ENCODE peak calls at places on chromosomes 3 and 15, in six cellular contexts. U, H, V, X, W and G are unnamed samples. For H3K36me3, the result is how much of the 10 kb centered on the place peaks cover.

GRCh38 chr15:40928351-40928974 is 677 bp upstream of the DLL4 start:
- DNase-seq in X (no peak), V (peak), U (no peak), W (no peak), H (peak), G (no peak)

GRCh38 chr3:18288243-18288642 is 136.9 kb downstream of the SATB1 start:
- DNase-seq in U (no peak), H (no peak), W (no peak), X (no peak), V (no peak), G (no peak)

GRCh38 chr3:29764603-29765254 is 483.9 kb downstream of the RBMS3 start:
- DNase-seq in W (no peak), U (no peak), H (no peak), V (no peak), X (peak), G (no peak)

GRCh38 chr3:178308696-178309278 is 227.4 kb upstream of the KCNMB2 start:
- DNase-seq in U (no peak), X (no peak), V (no peak), W (no peak), H (no peak), G (no peak)

GRCh38 chr3:58292866-58293265 is 13.2 kb upstream of the RPP14 start:
- DNase-seq in X (no peak), V (no peak), W (no peak), U (no peak), H (no peak), G (no peak)

GRCh38 chr3:16311960-16312451 is 47.0 kb downstream of the OXNAD1 start:
- DNase-seq in U (peak), X (peak), W (peak), H (no peak), V (no peak), G (peak)

GRCh38 chr15:78943692-78944091 is 1.2 kb downstream of the CTSH start:
- DNase-seq in X (peak), U (no peak), H (no peak), V (peak), W (no peak), G (no peak)

GRCh38 chr15:69554321-69554961 is 101.8 kb downstream of the RPLP1 start:
- DNase-seq in V (no peak), H (peak), W (no peak), U (no peak), X (no peak), G (no peak)

GRCh38 chr3:168024537-168024941 is 71.2 kb downstream of the GOLIM4 start:
- DNase-seq in U (no peak), X (peak), W (no peak), V (no peak), H (no peak), G (no peak)

DNA sequence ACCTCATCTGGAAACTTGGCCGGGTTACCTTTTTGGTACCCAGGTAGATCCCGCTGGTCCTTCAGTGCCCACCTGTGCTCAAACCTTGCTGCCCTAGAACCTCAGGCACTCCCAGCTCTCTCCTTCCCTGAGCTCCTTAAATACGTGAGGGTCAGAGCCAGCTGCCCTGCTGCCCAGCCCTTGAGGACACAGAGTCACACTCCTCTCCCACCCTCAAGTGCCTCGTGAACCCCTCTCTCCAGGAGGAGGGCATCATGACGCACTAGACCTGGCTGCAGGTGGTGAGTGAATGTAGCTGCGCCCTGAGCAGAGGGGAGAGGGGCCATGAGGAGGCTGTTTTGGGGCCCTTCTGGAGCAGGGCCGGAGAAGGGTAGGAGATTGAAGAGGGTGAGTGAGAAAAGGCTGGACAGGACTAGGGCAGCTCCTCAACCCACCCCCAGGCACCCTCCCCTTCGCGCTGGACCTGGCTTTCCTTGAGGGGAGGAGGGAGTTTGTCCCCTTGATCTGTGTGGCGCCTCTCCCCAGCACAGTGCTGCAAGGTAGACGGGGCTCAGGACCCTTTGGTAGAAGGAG is 939 bp downstream of the SLC12A8 start:
- DNase-seq in W (no peak), H (no peak), V (no peak), X (no peak), U (no peak), G (no peak)
- H3K27ac ChIP-seq in W (no peak), H (no peak), V (no peak), X (no peak), U (no peak), G (no peak)

DNA sequence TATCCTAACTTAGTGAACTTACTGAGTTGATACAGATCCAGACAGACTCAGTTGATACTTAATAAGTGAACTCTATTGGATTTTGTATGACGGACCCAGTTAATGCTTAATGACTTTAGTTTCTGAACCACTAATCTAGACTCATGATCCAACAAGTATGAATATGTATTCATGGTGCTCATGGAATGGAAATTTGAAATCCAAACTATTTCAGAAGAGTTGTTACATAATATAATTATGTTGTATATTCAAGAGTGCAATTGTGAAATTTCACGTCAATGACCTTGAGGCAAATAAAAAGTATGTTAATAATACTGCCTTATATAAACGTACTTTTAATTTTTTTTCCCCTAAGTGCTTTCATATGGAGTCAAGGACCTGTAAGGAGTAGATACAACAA is 78.8 kb downstream of the THRB start:
- DNase-seq in U (no peak), W (no peak), H (no peak), X (no peak), V (no peak), G (no peak)
- H3K36me3 ChIP-seq in U (under half), W (under half), H (under half), X (under half), V (under half), G (under half)

DNA sequence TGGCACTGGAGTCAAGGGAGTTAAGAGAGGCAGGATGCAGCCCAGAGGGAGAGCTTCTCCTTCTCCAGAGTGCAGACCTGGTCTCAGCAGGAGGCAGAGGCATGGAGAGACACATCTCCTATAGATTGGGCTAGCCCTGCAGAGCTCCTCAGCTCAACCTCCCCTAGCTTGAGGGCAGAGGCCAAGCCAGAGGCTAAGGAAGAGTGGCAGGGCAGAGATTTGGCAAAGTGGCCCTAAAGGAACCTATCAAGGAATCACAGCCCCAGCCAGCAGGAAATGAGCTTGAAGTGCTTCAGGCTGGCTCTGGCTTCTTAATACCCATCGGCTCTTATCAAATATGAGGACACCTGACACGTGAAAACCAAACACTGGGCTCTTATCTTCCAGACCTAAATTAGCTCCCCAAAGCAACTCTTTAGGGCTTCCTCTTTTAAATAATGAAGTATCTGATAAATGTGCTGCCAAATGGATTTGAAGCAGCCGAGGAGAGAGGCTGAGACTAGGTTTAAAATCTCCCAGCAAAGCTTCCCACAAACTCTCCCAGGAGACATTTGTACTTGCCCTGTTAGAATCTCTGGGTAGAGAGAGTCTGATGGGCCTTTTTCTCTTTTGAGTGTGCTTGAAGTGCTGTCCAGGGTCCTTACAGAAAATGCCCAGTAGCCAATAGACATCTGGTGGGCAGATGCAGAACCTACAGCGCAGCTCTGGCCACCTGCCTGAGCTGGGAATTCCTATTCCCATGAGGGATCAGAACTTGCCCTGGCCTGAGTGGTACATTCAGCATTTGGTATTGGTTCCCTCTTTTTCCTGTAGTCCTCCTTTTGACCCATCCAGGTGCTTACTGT is 271.4 kb downstream of the CLSTN2 start:
- DNase-seq in U (no peak), H (no peak), W (no peak), V (no peak), X (peak), G (no peak)
- H3K27ac ChIP-seq in U (no peak), H (no peak), W (no peak), V (no peak), X (no peak), G (no peak)

DNA sequence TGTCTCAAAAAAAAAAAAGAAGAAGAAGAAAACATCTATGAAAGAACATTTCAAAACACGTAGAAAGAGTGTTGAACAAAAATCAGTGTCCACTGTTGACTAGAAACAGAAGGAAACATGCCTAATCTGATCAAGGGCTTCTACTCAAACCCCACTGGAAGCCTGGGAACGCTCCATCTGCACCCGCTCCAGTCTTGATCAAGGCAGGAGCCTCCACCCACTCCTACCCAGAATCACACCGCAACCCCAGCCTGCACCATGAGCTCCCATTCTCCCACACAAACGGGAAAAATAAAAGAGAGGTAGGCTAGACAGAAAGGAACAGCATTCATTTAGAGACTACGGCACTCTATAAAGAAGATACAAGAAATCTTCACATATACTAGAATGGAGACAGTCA is 40.9 kb upstream of the OCA2 start:
- DNase-seq in V (no peak), W (no peak), X (no peak), U (no peak), H (no peak), G (no peak)
- H3K36me3 ChIP-seq in V (under half), W (half or more), X (under half), U (under half), H (under half), G (under half)

GRCh38 chr3:123028233-123028828 is 768 bp upstream of the SEMA5B start:
- DNase-seq in H (peak), U (no peak), X (peak), W (peak), V (no peak), G (no peak)

GRCh38 chr3:123032057-123032456 is 4.5 kb upstream of the SEMA5B start:
- DNase-seq in U (no peak), V (no peak), W (no peak), X (no peak), H (no peak), G (no peak)

GRCh38 chr3:123034120-123034519 is 6.6 kb upstream of the SEMA5B start:
- DNase-seq in U (no peak), H (no peak), W (no peak), V (no peak), X (no peak), G (no peak)

GRCh38 chr3:123027292-123028232 is at the start of gene SEMA5B:
- DNase-seq in W (peak), H (peak), U (no peak), V (peak), X (peak), G (no peak)

DNA sequence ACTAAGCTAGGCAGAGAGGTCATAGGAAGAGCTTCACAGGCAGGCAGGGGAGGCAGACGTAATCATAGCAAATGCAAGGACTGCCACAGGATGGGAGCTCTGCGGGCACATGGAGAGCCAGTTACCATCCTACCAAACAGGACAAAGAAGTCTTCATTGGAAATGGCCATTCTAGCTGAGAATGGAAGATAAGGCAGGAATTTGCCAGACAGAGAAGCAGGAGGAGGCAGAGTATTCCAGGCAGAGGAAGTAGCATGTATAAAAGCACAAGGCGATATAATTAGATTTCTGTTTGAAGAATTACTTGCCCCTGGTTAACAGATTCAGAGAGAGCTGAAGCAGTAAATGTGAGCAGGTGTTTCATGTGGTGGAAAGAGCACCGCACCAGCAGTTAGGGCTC is 3.5 kb upstream of the SEMA5B start:
- DNase-seq in H (no peak), V (no peak), W (no peak), X (no peak), U (no peak), G (no peak)
- H3K27ac ChIP-seq in H (no peak), V (no peak), W (no peak), X (no peak), U (no peak), G (no peak)